ENCODE peak calls at places on chromosome 4, in six cellular contexts. T is astrocyte of the spinal cord, A is dorsolateral prefrontal cortex, X is brain microvascular endothelial cell, Z is cardiac muscle cell, F is heart left ventricle. C is an unnamed sample.

GRCh38 chr4:3847211-3847940 is 81.2 kb downstream of the ADRA2C start:
- DNase-seq in T (no peak), A (no peak), X (no peak), Z (no peak), F (no peak), C (no peak)

GRCh38 chr4:158065176-158065575 is 107.6 kb downstream of the GASK1B start:
- DNase-seq in T (no peak), A (no peak), X (no peak), Z (no peak), F (no peak), C (no peak)

GRCh38 chr4:141802324-141802723 is 165.9 kb downstream of the IL15 start:
- DNase-seq in T (peak), A (no peak), X (no peak), Z (no peak), F (no peak), C (no peak)

GRCh38 chr4:121373841-121374240 is 7.0 kb downstream of the QRFPR start:
- DNase-seq in T (no peak), A (no peak), X (no peak), Z (no peak), F (no peak), C (no peak)

GRCh38 chr4:55445921-55446577 is 50.3 kb downstream of the TMEM165 start:
- DNase-seq in T (peak), A (no peak), X (peak), Z (no peak), F (no peak), C (no peak)

GRCh38 chr4:79852305-79852730 is 220.7 kb downstream of the ANTXR2 start:
- DNase-seq in T (peak), A (no peak), X (peak), Z (no peak), F (peak), C (no peak)

GRCh38 chr4:54167508-54167907 is 61.6 kb upstream of the PDGFRA start:
- DNase-seq in T (no peak), A (no peak), X (no peak), Z (no peak), F (no peak), C (no peak)

GRCh38 chr4:25424539-25425228 is 47.6 kb downstream of the ANAPC4 start:
- DNase-seq in T (no peak), A (no peak), X (no peak), Z (no peak), F (no peak), C (no peak)

GRCh38 chr4:46648088-46648744 is 258.3 kb upstream of the GABRA2 start:
- DNase-seq in T (peak), A (no peak), X (no peak), Z (peak), F (no peak), C (peak)

GRCh38 chr4:8332891-8333331 is 63.4 kb downstream of the HTRA3 start:
- DNase-seq in T (no peak), A (no peak), X (no peak), Z (no peak), F (no peak), C (no peak)

GRCh38 chr4:94758141-94758699 is 465 bp downstream of the BMPR1B start:
- DNase-seq in T (peak), A (peak), X (peak), Z (no peak), F (no peak), C (no peak)

GRCh38 chr4:103012085-103012484 is 7.4 kb downstream of the SLC9B1 start:
- DNase-seq in T (peak), A (no peak), X (no peak), Z (no peak), F (no peak), C (no peak)

GRCh38 chr4:95394733-95395306 is 154.0 kb downstream of the UNC5C start:
- DNase-seq in T (no peak), A (no peak), X (no peak), Z (no peak), F (no peak), C (no peak)

DNA sequence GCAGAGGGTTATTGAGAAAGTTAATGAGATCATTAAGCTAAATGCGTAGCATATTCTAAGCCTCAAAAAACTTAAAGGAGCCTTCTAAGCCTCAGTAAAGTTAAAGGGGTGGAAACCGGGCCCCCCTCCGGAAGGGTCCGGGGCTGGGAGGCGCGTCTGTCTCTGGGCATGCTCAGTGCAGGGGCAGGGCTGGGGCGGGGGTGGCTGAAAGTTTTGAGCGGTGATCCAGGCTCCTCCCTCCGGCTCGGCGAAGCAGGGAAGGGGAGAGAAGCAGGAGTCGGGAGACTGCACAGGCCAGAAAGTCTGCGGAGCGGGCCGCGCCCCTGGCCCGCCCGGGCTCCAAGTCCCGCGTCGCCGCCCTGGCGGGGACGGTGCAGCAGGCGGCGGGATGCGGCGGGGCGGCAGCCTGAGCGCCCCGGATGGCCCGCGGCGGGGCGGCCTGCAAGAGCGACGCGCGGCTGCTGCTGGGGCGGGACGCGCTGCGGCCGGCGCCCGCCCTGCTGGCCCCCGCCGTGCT is at the start of gene EVC:
- DNase-seq in T (peak), A (peak), X (peak), Z (peak), F (peak), C (no peak)
- H3K4me3 ChIP-seq in T (peak), A (peak), X (peak), Z (peak), F (peak), C (no peak)

GRCh38 chr4:169493164-169493524 is 119.2 kb downstream of the NEK1 start:
- DNase-seq in T (no peak), A (no peak), X (no peak), Z (no peak), F (no peak), C (no peak)

GRCh38 chr4:169491211-169491610 is 121.2 kb downstream of the NEK1 start:
- DNase-seq in T (no peak), A (no peak), X (no peak), Z (no peak), F (no peak), C (no peak)

GRCh38 chr4:169492436-169493163 is 119.8 kb downstream of the NEK1 start:
- DNase-seq in T (peak), A (no peak), X (peak), Z (peak), F (no peak), C (peak)
- TF ChIP-seq CTCF in T (peak), A (peak), X (peak), Z (peak), F (peak), C (peak)

GRCh38 chr4:47835489-47835888 is 2.4 kb downstream of the CORIN start:
- DNase-seq in T (peak), A (no peak), X (peak), Z (no peak), F (no peak), C (no peak)

GRCh38 chr4:47830263-47831025 is 7.4 kb downstream of the CORIN start:
- DNase-seq in T (no peak), A (no peak), X (no peak), Z (no peak), F (no peak), C (no peak)

GRCh38 chr4:47827339-47828047 is 10.4 kb downstream of the CORIN start:
- DNase-seq in T (no peak), A (no peak), X (no peak), Z (no peak), F (no peak), C (no peak)

GRCh38 chr4:47829438-47829837 is 8.4 kb downstream of the CORIN start:
- DNase-seq in T (no peak), A (no peak), X (no peak), Z (no peak), F (no peak), C (no peak)

DNA sequence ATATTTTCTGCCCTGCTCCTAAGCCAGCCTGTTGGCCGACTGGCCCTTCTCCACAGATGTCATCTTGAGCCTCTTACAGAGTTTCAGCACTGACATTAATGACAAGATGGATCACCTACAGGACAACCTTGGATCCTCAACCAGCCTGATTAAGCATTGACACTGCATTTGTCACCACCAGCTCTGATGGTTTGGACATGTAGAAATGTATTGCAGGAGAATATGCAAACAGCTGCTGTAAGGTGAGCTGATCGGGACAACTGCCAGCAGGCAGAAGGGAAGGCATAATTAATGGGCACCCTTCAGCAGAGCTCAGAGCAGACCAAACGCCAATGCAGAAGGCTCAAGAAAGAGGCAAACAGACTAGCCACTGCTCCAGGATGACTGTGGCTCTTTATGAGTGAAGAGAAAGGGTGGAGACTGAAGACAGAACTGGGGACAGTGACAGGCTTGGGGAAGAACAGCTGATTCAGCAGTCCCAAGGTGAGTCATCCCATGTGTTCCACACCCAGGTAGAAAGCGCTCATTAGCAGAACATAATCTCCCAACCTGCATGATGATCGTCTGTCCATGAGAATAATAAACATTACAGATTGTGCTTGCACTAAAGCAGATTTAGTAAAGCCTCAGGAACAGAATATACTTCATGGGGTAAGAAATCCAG is 6.7 kb downstream of the CORIN start:
- DNase-seq in T (no peak), A (no peak), X (no peak), Z (peak), F (no peak), C (no peak)
- H3K4me3 ChIP-seq in T (no peak), A (no peak), X (no peak), Z (peak), F (peak), C (no peak)

GRCh38 chr4:153248641-153249198 is 44.5 kb downstream of the TRIM2 start:
- DNase-seq in T (no peak), A (no peak), X (no peak), Z (peak), F (peak), C (peak)
- TF ChIP-seq CTCF in T (no peak), A (no peak), X (peak), Z (no peak), F (no peak), C (no peak)

DNA sequence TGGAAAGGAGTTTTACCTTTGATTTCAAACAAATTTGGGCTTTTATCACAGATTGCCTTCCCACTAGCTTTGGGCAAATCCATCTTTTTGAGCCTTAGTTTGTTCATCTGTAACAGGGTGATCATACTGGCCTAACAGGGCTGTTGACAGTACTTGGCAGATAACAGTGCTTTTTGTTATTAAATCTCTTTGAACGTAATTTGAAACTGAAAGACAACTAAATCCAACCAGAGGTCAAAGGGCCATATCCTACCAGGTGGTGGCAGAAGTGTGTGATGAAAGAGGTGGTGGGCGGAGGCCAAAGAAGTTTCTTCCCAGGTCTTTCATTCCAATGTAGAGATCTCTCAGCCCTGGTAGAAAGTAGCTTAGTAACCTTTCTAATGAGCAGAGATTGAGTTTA is 35.2 kb upstream of the TADA2B start:
- DNase-seq in T (no peak), A (no peak), X (no peak), Z (no peak), F (no peak), C (no peak)
- H3K4me3 ChIP-seq in T (no peak), A (no peak), X (no peak), Z (no peak), F (no peak), C (no peak)

DNA sequence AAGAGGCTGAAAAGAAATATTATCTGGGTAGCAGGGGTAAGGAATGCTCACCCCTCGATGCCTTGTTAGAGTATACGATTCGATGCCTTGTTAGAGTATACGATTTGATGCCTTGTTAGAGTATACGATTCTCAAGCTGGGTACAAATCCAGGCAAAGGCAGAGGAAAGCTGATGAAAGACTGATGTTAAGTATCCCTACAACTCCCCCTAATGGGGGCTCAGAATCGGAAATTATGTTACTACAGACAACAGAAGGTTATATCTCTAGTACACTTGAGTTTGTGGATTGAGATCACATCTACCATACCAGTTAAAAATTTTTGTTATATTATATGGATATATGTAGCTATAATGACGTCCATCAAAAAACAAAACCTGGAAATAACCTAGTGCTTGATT is 4.8 kb downstream of the LRRC66 start:
- DNase-seq in T (no peak), A (no peak), X (no peak), Z (peak), F (no peak), C (no peak)
- TF ChIP-seq CTCF in T (peak), A (no peak), X (peak), Z (peak), F (no peak), C (no peak)

C was measured in GM12865.